ENCODE peak calls at places on chromosomes 5 and 9, in nine cellular contexts. D is sigmoid colon; O is aorta; K is posterior cingulate gyrus; I is tibial nerve; J is activated naive CD8-positive, alpha-beta T cell treated with anti-CD3 and anti-CD28 coated beads, Interleukin-2, amount 10 ng/mL, durations not matched to agents 7 days and 5 days; F is neural progenitor cell; R is GM12865; V is cardiac septum. E is an unnamed sample.

GRCh38 chr5:115637507-115637906 is 11.7 kb upstream of the TMED7 start:
- DNase-seq in D (no peak), I (no peak), J (no peak), O (no peak), R (no peak), F (no peak), V (no peak), K (no peak), E (no peak)

GRCh38 chr5:71456362-71456743 is 902 bp downstream of the BDP1 start:
- DNase-seq in J (no peak), V (no peak), I (no peak), O (no peak), D (no peak), R (peak; percentile 7), F (no peak), K (no peak), E (no peak)

GRCh38 chr5:133289686-133290367 is 238.0 kb downstream of the HSPA4 start:
- DNase-seq in I (no peak), K (no peak), J (no peak), V (no peak), D (no peak), F (no peak), O (no peak), R (no peak), E (no peak)

GRCh38 chr9:120914953-120915352 is 11.6 kb downstream of the TRAF1 start:
- DNase-seq in I (no peak), D (no peak), J (no peak), K (no peak), F (no peak), V (no peak), O (peak; percentile 18), R (no peak), E (no peak)

GRCh38 chr9:93233033-93233432 is 49.1 kb downstream of the WNK2 start:
- DNase-seq in I (no peak), F (no peak), V (no peak), D (no peak), O (no peak), R (no peak), K (no peak), J (no peak), E (no peak)

GRCh38 chr5:13585324-13585723 is 359.2 kb downstream of the DNAH5 start:
- DNase-seq in F (no peak), J (no peak), K (no peak), O (no peak), D (no peak), I (no peak), R (no peak), V (no peak), E (no peak)

GRCh38 chr9:88179080-88179521 is 40.8 kb upstream of the SPATA31C2 start:
- DNase-seq in D (no peak), I (no peak), O (no peak), V (no peak), R (no peak), J (peak; percentile 79), F (no peak), K (no peak), E (no peak)

GRCh38 chr5:54323462-54323861 is 13.1 kb upstream of the ARL15 start:
- DNase-seq in V (no peak), I (no peak), R (no peak), J (no peak), K (no peak), O (no peak), D (no peak), F (no peak), E (no peak)

GRCh38 chr5:88251048-88251711 is 17.5 kb downstream of the TMEM161B start:
- DNase-seq in F (no peak), O (no peak), V (no peak), D (no peak), K (no peak), J (no peak), R (no peak), I (no peak), E (peak; percentile 11)

GRCh38 chr9:82606761-82607382 is 456.1 kb downstream of the RASEF start:
- DNase-seq in D (peak; percentile 67), O (no peak), V (no peak), F (peak; percentile 77), J (no peak), R (peak; percentile 54), K (no peak), I (peak; percentile 60), E (peak; percentile 80)

GRCh38 chr5:143931986-143932385 is 120.0 kb downstream of the HMHB1 start:
- DNase-seq in D (no peak), V (no peak), J (no peak), R (no peak), O (no peak), K (no peak), F (no peak), I (no peak), E (no peak)

GRCh38 chr5:142805339-142805738 is 35.2 kb downstream of the ARHGAP26 start:
- DNase-seq in I (no peak), R (no peak), K (no peak), J (no peak), O (no peak), D (no peak), V (no peak), F (no peak), E (no peak)

GRCh38 chr9:99127372-99128132 is 22.6 kb downstream of the TGFBR1 start:
- DNase-seq in I (no peak), F (no peak), O (no peak), V (no peak), R (peak; percentile 52), J (no peak), K (no peak), D (no peak), E (peak; percentile 50)

GRCh38 chr5:50606179-50606578 is 60.3 kb upstream of the PARP8 start:
- DNase-seq in V (no peak), J (no peak), D (no peak), R (peak; percentile 2), F (no peak), I (no peak), K (no peak), O (no peak), E (no peak)

GRCh38 chr5:92662741-92663140 is 918.3 kb downstream of the NR2F1-AS1 start:
- DNase-seq in D (no peak), R (no peak), J (no peak), V (no peak), O (no peak), I (no peak), K (no peak), F (no peak), E (no peak)

GRCh38 chr9:86202338-86202882 is 57.0 kb downstream of the C9orf153 start:
- DNase-seq in R (peak; percentile 73), J (no peak), D (no peak), V (no peak), I (no peak), F (peak; percentile 63), O (no peak), K (no peak), E (peak; percentile 63)

GRCh38 chr5:132268698-132269551 is 11.4 kb downstream of the PDLIM4 start:
- DNase-seq in R (peak; percentile 68), K (no peak), I (no peak), J (no peak), D (no peak), F (peak; percentile 39), V (no peak), O (peak; percentile 59), E (peak; percentile 23)

GRCh38 chr5:95403996-95404395 is 12.8 kb downstream of the FAM81B start:
- DNase-seq in K (no peak), R (no peak), D (no peak), O (no peak), F (no peak), I (no peak), V (no peak), J (no peak), E (no peak)

GRCh38 chr9:124800306-124801259 is 23.6 kb downstream of the OLFML2A start:
- DNase-seq in F (no peak), D (no peak), I (peak; percentile 37), O (peak; percentile 83), R (peak; percentile 51), V (no peak), K (no peak), J (no peak), E (peak; percentile 58)

GRCh38 chr5:172010278-172010677 is 3.8 kb upstream of the FBXW11 start:
- DNase-seq in K (no peak), D (no peak), O (no peak), F (peak; percentile 34), V (no peak), I (no peak), R (no peak), J (no peak), E (peak; percentile 69)